ENCODE peak calls at places on chromosomes 5 and 9, in six cellular contexts. H, T, Z, J, G and M are unnamed samples.

GRCh38 chr9:75455444-75455921 is 367.2 kb downstream of the OSTF1 start:
- DNase-seq in T (no peak), Z (no peak), J (no peak), G (no peak), H (peak), M (no peak)

GRCh38 chr5:128358826-128359225 is 179.2 kb downstream of the FBN2 start:
- DNase-seq in J (no peak), T (no peak), G (no peak), H (no peak), Z (no peak), M (no peak)

GRCh38 chr5:170497311-170498038 is 6.3 kb upstream of the KCNIP1 start:
- DNase-seq in H (no peak), T (no peak), Z (no peak), G (no peak), J (no peak), M (no peak)

GRCh38 chr9:81791076-81791475 is 101.7 kb upstream of the TLE1 start:
- DNase-seq in T (no peak), G (no peak), J (no peak), Z (no peak), H (no peak), M (no peak)

GRCh38 chr5:96817496-96817895 is 9.8 kb upstream of the ERAP1 start:
- DNase-seq in H (no peak), J (no peak), T (no peak), Z (no peak), G (no peak), M (no peak)

GRCh38 chr9:133873006-133873780 is 118.9 kb downstream of the VAV2 start:
- DNase-seq in G (no peak), T (no peak), H (peak), J (no peak), Z (no peak), M (no peak)

GRCh38 chr9:131478421-131478868 is 24.3 kb upstream of the POMT1 start:
- DNase-seq in T (peak), Z (peak), H (no peak), J (peak), G (no peak), M (peak)

GRCh38 chr5:141778211-141778610 is 96.2 kb upstream of the ARAP3 start:
- DNase-seq in T (no peak), J (no peak), Z (no peak), G (no peak), H (peak), M (no peak)

GRCh38 chr9:35689601-35690446 is at the start of gene TPM2:
- DNase-seq in Z (no peak), H (no peak), G (no peak), J (no peak), T (no peak), M (no peak)

GRCh38 chr5:54296386-54296785 is 14.0 kb downstream of the ARL15 start:
- DNase-seq in T (no peak), G (no peak), J (no peak), H (no peak), Z (no peak), M (no peak)

GRCh38 chr5:173327948-173328895 is at the start of gene STC2:
- DNase-seq in H (peak), G (peak), T (no peak), Z (no peak), J (no peak), M (peak)

GRCh38 chr9:120482424-120483186 is 97.4 kb downstream of the CDK5RAP2 start:
- DNase-seq in G (no peak), H (no peak), T (no peak), J (no peak), Z (no peak), M (no peak)

GRCh38 chr9:129988607-129989361 is 54.2 kb downstream of the FNBP1 start:
- DNase-seq in G (no peak), J (no peak), T (peak), Z (no peak), H (no peak), M (no peak)

GRCh38 chr9:93096131-93096802 is at the start of gene CARD19:
- DNase-seq in Z (peak), H (peak), G (no peak), T (peak), J (no peak), M (peak)

GRCh38 chr5:1224631-1225030 is 550 bp upstream of the SLC6A18 start:
- DNase-seq in H (no peak), J (no peak), T (no peak), Z (no peak), G (no peak), M (no peak)

GRCh38 chr9:125601986-125602385 is 105.0 kb downstream of the MAPKAP1 start:
- DNase-seq in G (no peak), Z (no peak), H (no peak), J (no peak), T (no peak), M (no peak)

GRCh38 chr5:167908596-167908995 is 382.8 kb upstream of the WWC1 start:
- DNase-seq in J (no peak), H (peak), G (no peak), Z (no peak), T (no peak), M (no peak)

GRCh38 chr5:2914991-2915484 is 163.6 kb upstream of the IRX2 start:
- DNase-seq in Z (no peak), J (no peak), G (no peak), T (no peak), H (no peak), M (no peak)

GRCh38 chr5:141402553-141403328 is at the start of gene PCDHGA9:
- DNase-seq in H (no peak), Z (no peak), T (no peak), J (no peak), G (no peak), M (no peak)